ENCODE peak calls at places on chromosomes 16 and 17, in seven cellular contexts. B is NCI-H446 treated with DMSO at 0.1 percent for 48 hours; N is NCI-H526; F is central memory CD4-positive, alpha-beta T cell; D is GM04503; J is amniotic stem cell; O is cerebellar nuclear complex. M is an unnamed sample.

GRCh38 chr17:33234930-33235685 is 58.0 kb downstream of the ASIC2 start:
- DNase-seq in J (no peak), F (no peak), B (no peak), N (no peak), D (peak; percentile 61), O (no peak), M (peak; percentile 70)

GRCh38 chr17:7511108-7511507 is 26.9 kb downstream of the POLR2A start:
- DNase-seq in O (no peak), D (no peak), B (no peak), N (no peak), J (no peak), F (no peak), M (no peak)

GRCh38 chr17:76561799-76562268 is 22.0 kb downstream of the PRCD start:
- DNase-seq in F (no peak), B (no peak), N (no peak), D (peak; percentile 82), J (no peak), O (no peak), M (no peak)

GRCh38 chr17:55454906-55455474 is 33.4 kb upstream of the MMD start:
- DNase-seq in F (no peak), O (no peak), D (peak; percentile 88), B (no peak), N (peak; percentile 9), J (no peak), M (peak; percentile 75)

GRCh38 chr16:87446479-87446878 is 46.3 kb downstream of the ZCCHC14 start:
- DNase-seq in N (no peak), F (no peak), J (no peak), D (no peak), B (no peak), O (no peak), M (no peak)

GRCh38 chr17:83081561-83082201 is 2.3 kb downstream of the METRNL start:
- DNase-seq in N (no peak), B (no peak), D (peak; percentile 41), O (no peak), J (no peak), F (no peak), M (no peak)

GRCh38 chr16:86575754-86576557 is 2.4 kb upstream of the FOXL1 start:
- DNase-seq in J (no peak), N (peak; percentile 68), D (peak; percentile 37), F (peak; percentile 18), B (no peak), O (no peak), M (no peak)

GRCh38 chr17:40803617-40804082 is 3.9 kb upstream of the KRT28 start:
- DNase-seq in N (peak; percentile 90), F (peak; percentile 52), B (peak; percentile 19), D (no peak), J (peak; percentile 78), O (peak; percentile 11), M (no peak)

GRCh38 chr17:57574040-57574513 is 171.0 kb downstream of the CCDC182 start:
- DNase-seq in D (no peak), J (no peak), F (no peak), B (peak; percentile 79), O (no peak), N (no peak), M (no peak)

GRCh38 chr17:64385187-64386083 is 5.2 kb downstream of the PECAM1 start:
- DNase-seq in B (no peak), O (no peak), F (no peak), N (no peak), J (peak; percentile 13), D (peak; percentile 34), M (no peak)

GRCh38 chr16:27759301-27759871 is 209.4 kb downstream of the KATNIP start:
- DNase-seq in O (no peak), F (no peak), J (no peak), N (no peak), B (no peak), D (peak; percentile 22), M (peak; percentile 16)

GRCh38 chr16:71499775-71500364 is 10.7 kb upstream of the ZNF19 start:
- DNase-seq in N (peak; percentile 64), D (no peak), O (no peak), F (peak; percentile 50), B (no peak), J (no peak), M (no peak)

GRCh38 chr16:28136751-28137434 is 73.4 kb upstream of the GSG1L start:
- DNase-seq in F (peak; percentile 44), J (no peak), N (no peak), B (no peak), O (no peak), D (no peak), M (no peak)

GRCh38 chr16:56851671-56852400 is 13.2 kb upstream of the SLC12A3 start:
- DNase-seq in O (no peak), D (no peak), F (no peak), J (no peak), B (no peak), N (no peak), M (no peak)

GRCh38 chr17:21376585-21376834 is 353 bp downstream of the KCNJ12 start:
- DNase-seq in O (no peak), B (no peak), F (no peak), N (no peak), D (no peak), J (no peak), M (no peak)

GRCh38 chr17:41434313-41434895 is 6.4 kb downstream of the KRT38 start:
- DNase-seq in J (no peak), F (no peak), N (no peak), B (no peak), O (no peak), D (no peak), M (no peak)

GRCh38 chr16:86949630-86950029 is 367.6 kb downstream of the C16orf95 start:
- DNase-seq in O (no peak), J (no peak), N (no peak), B (no peak), D (no peak), F (no peak), M (no peak)

GRCh38 chr17:3511841-3512511 is 36.2 kb downstream of the ASPA start:
- DNase-seq in B (no peak), O (no peak), J (no peak), D (peak; percentile 54), F (no peak), N (no peak), M (no peak)

GRCh38 chr16:67563708-67564468 is 1.6 kb downstream of the CTCF start:
- DNase-seq in J (no peak), F (peak; percentile 40), N (peak; percentile 8), O (no peak), B (no peak), D (peak; percentile 50), M (no peak)

GRCh38 chr17:50684612-50685333 is 22.9 kb downstream of the ANKRD40 start:
- DNase-seq in O (no peak), J (no peak), B (no peak), D (no peak), F (no peak), N (peak; percentile 82), M (no peak)

GRCh38 chr17:82164853-82165252 is 47.8 kb downstream of the CCDC57 start:
- DNase-seq in D (no peak), N (no peak), O (no peak), B (no peak), J (no peak), F (no peak), M (no peak)

GRCh38 chr16:82185012-82185411 is 15.0 kb upstream of the MPHOSPH6 start:
- DNase-seq in J (no peak), F (no peak), B (no peak), O (no peak), N (no peak), D (no peak), M (no peak)

GRCh38 chr16:569445-570254 is at the start of gene PIGQ:
- DNase-seq in B (no peak), F (peak; percentile 63), N (peak; percentile 56), D (no peak), O (no peak), J (peak; percentile 56), M (no peak)

GRCh38 chr16:4618645-4619418 is 4.1 kb upstream of the UBALD1 start:
- DNase-seq in O (no peak), N (peak; percentile 32), J (no peak), B (no peak), D (no peak), F (no peak), M (no peak)

GRCh38 chr17:33981713-33982601 is 273.1 kb upstream of the CCL2 start:
- DNase-seq in J (no peak), N (peak; percentile 69), D (no peak), B (no peak), O (no peak), F (no peak), M (no peak)

GRCh38 chr17:46082293-46082692 is 83.2 kb downstream of the STH start:
- DNase-seq in F (no peak), O (no peak), D (no peak), J (no peak), N (no peak), B (no peak), M (no peak)

GRCh38 chr16:85924675-85925074 is 25.7 kb downstream of the IRF8 start:
- DNase-seq in B (no peak), N (no peak), J (no peak), O (no peak), F (no peak), D (no peak), M (no peak)

M was measured in AG04449.